ENCODE peak calls at places on chromosomes 16 and 17, in six cellular contexts. S is GM12892, V is spleen, Z is ovary, P is T1000, A is HCEC 1CT. L is an unnamed sample.

GRCh38 chr17:42411321-42411820 is 11.7 kb downstream of the CAVIN1 start:
- DNase-seq in Z (no peak), V (no peak), A (no peak), P (no peak), S (no peak), L (no peak)

GRCh38 chr16:8855972-8856371 is 12.8 kb downstream of the CARHSP1 start:
- DNase-seq in S (no peak), V (peak), A (no peak), P (no peak), Z (peak), L (no peak)

GRCh38 chr16:56789360-56789759 is 59.4 kb downstream of the NUP93 start:
- DNase-seq in P (no peak), V (no peak), S (no peak), A (peak), Z (peak), L (no peak)

GRCh38 chr16:66030036-66030435 is 336.5 kb upstream of the CDH5 start:
- DNase-seq in S (no peak), Z (peak), A (no peak), V (no peak), P (no peak), L (no peak)

GRCh38 chr17:76273923-76274558 is 8.9 kb downstream of the UBALD2 start:
- DNase-seq in Z (no peak), P (no peak), S (no peak), A (no peak), V (peak), L (no peak)

GRCh38 chr17:48131216-48131824 is 23.8 kb downstream of the SNX11 start:
- DNase-seq in A (peak), Z (peak), V (no peak), P (peak), S (peak), L (peak)

GRCh38 chr17:42421479-42422332 is 1.4 kb downstream of the CAVIN1 start:
- DNase-seq in A (peak), Z (peak), V (peak), S (no peak), P (peak), L (peak)

GRCh38 chr16:84332975-84333684 is 35.2 kb upstream of the ATP2C2 start:
- DNase-seq in S (no peak), V (no peak), Z (no peak), P (no peak), A (no peak), L (no peak)

GRCh38 chr16:73000907-73001521 is 46.9 kb downstream of the ZFHX3 start:
- DNase-seq in V (no peak), S (no peak), Z (no peak), A (no peak), P (no peak), L (no peak)

GRCh38 chr17:41190328-41190727 is 641 bp downstream of the KRTAP9-1 start:
- DNase-seq in A (no peak), P (no peak), V (no peak), S (no peak), Z (no peak), L (no peak)

GRCh38 chr16:87956169-87956770 is 5.0 kb downstream of the BANP start:
- DNase-seq in V (peak), S (peak), Z (no peak), P (no peak), A (no peak), L (peak)

GRCh38 chr17:33523577-33523981 is 230.5 kb upstream of the ASIC2 start:
- DNase-seq in P (no peak), A (no peak), S (no peak), V (no peak), Z (no peak), L (no peak)

GRCh38 chr16:4465977-4466779 is 8.2 kb downstream of the NMRAL1 start:
- DNase-seq in V (peak), Z (no peak), S (no peak), P (no peak), A (no peak), L (no peak)

GRCh38 chr17:72294487-72294893 is 173.7 kb downstream of the SOX9 start:
- DNase-seq in Z (no peak), A (no peak), V (no peak), P (no peak), S (no peak), L (no peak)

GRCh38 chr17:79815836-79816371 is 19.0 kb upstream of the CBX8 start:
- DNase-seq in A (no peak), S (no peak), P (no peak), V (no peak), Z (no peak), L (no peak)

GRCh38 chr17:1989135-1989534 is 36.0 kb downstream of the RTN4RL1 start:
- DNase-seq in V (no peak), Z (no peak), P (peak), S (no peak), A (peak), L (no peak)

GRCh38 chr16:2456551-2457153 is 3.3 kb upstream of the TEDC2 start:
- DNase-seq in S (no peak), P (no peak), A (no peak), Z (no peak), V (no peak), L (no peak)

GRCh38 chr17:50593321-50593720 is 32.8 kb downstream of the CACNA1G start:
- DNase-seq in S (no peak), Z (no peak), P (no peak), A (no peak), V (no peak), L (no peak)

GRCh38 chr17:17505610-17506171 is 9.5 kb upstream of the RASD1 start:
- DNase-seq in V (no peak), Z (no peak), P (no peak), A (no peak), S (no peak), L (no peak)

GRCh38 chr17:40168262-40168832 is 8.9 kb upstream of the RAPGEFL1 start:
- DNase-seq in V (no peak), P (peak), Z (no peak), S (no peak), A (peak), L (peak)

GRCh38 chr17:60908324-60908723 is 230.7 kb downstream of the BCAS3 start:
- DNase-seq in V (no peak), Z (no peak), P (no peak), S (no peak), A (no peak), L (no peak)

GRCh38 chr17:7729841-7730240 is 12.3 kb downstream of the DNAH2 start:
- DNase-seq in P (no peak), V (no peak), S (no peak), Z (no peak), A (no peak), L (no peak)

GRCh38 chr16:57911711-57912110 is 59.2 kb downstream of the CNGB1 start:
- DNase-seq in V (no peak), Z (no peak), A (no peak), P (no peak), S (no peak), L (no peak)

GRCh38 chr17:39674702-39675389 is 6.6 kb downstream of the PNMT start:
- DNase-seq in S (no peak), V (peak), P (no peak), Z (no peak), A (no peak), L (peak)

GRCh38 chr17:2050871-2051387 is 4.0 kb upstream of the HIC1 start:
- DNase-seq in V (peak), P (no peak), A (no peak), Z (peak), S (no peak), L (no peak)

GRCh38 chr17:56635640-56636039 is 42.1 kb downstream of the NOG start:
- DNase-seq in V (no peak), P (no peak), Z (no peak), S (no peak), A (no peak), L (no peak)

GRCh38 chr17:50352072-50352692 is 6.3 kb downstream of the XYLT2 start:
- DNase-seq in Z (peak), V (no peak), A (no peak), S (no peak), P (no peak), L (no peak)

GRCh38 chr16:84588991-84589390 is 28.9 kb downstream of the COTL1 start:
- DNase-seq in Z (no peak), V (no peak), A (no peak), S (no peak), P (no peak), L (no peak)

GRCh38 chr16:69818811-69819587 is 56.9 kb downstream of the WWP2 start:
- DNase-seq in S (no peak), Z (no peak), P (no peak), V (no peak), A (no peak), L (no peak)

GRCh38 chr17:78168906-78169793 is 769 bp downstream of the SYNGR2 start:
- DNase-seq in A (peak), P (peak), S (peak), Z (peak), V (peak), L (no peak)

GRCh38 chr17:72411124-72411563 is 290.3 kb downstream of the SOX9 start:
- DNase-seq in P (no peak), S (no peak), Z (no peak), V (no peak), A (no peak), L (no peak)

GRCh38 chr17:4960279-4960922 is 7.2 kb downstream of the SPAG7 start:
- DNase-seq in P (no peak), S (no peak), A (no peak), V (no peak), Z (no peak), L (peak)

GRCh38 chr17:82664701-82665182 is 16.5 kb upstream of the WDR45B start:
- DNase-seq in Z (peak), V (no peak), P (no peak), A (no peak), S (no peak), L (no peak)

GRCh38 chr17:81412490-81413093 is 17.3 kb downstream of the BAHCC1 start:
- DNase-seq in P (no peak), S (peak), A (no peak), V (peak), Z (no peak), L (peak)

GRCh38 chr17:50148226-50149098 is 2.0 kb downstream of the PPP1R9B start:
- DNase-seq in Z (peak), P (peak), A (peak), S (peak), V (peak), L (peak)

GRCh38 chr16:81810894-81811538 is 31.9 kb downstream of the PLCG2 start:
- DNase-seq in Z (no peak), V (no peak), S (no peak), P (no peak), A (no peak), L (no peak)

GRCh38 chr16:29664133-29664912 is 1.3 kb downstream of the SPN start:
- DNase-seq in V (peak), A (no peak), P (no peak), Z (no peak), S (no peak), L (peak)

GRCh38 chr17:4436381-4436780 is 2.6 kb downstream of the SPNS3 start:
- DNase-seq in A (no peak), V (no peak), Z (no peak), P (no peak), S (no peak), L (no peak)

GRCh38 chr16:88731699-88732098 is 25.4 kb downstream of the CTU2 start:
- DNase-seq in S (no peak), P (no peak), Z (no peak), A (no peak), V (no peak), L (no peak)